ENCODE peak calls at places on chromosomes 5 and 9, in seven cellular contexts. One of them, this sample, is unnamed.
A peak's percentile ranks its signal among the peaks of the same experiment; 100 is the strongest.

GRCh38 chr9:1941989-1942388 is 73.2 kb upstream of the SMARCA2 start:
- DNase-seq in prostate gland: no peak
- DNase-seq in SK-N-SH: no peak
- DNase-seq in transverse colon: no peak
- DNase-seq in HCT116: no peak
- DNase-seq in GM23338: peak; percentile 39
- DNase-seq in sigmoid colon: no peak
- DNase-seq in this sample: no peak

GRCh38 chr5:118007262-118007661 is 981.1 kb downstream of the DTWD2 start:
- DNase-seq in GM23338: no peak
- DNase-seq in prostate gland: no peak
- DNase-seq in transverse colon: no peak
- DNase-seq in sigmoid colon: no peak
- DNase-seq in HCT116: no peak
- DNase-seq in SK-N-SH: no peak
- DNase-seq in this sample: no peak

GRCh38 chr9:98248737-98249474 is 6.5 kb downstream of the TBC1D2 start:
- DNase-seq in GM23338: no peak
- DNase-seq in SK-N-SH: no peak
- DNase-seq in transverse colon: peak; percentile 86
- DNase-seq in prostate gland: peak; percentile 90
- DNase-seq in sigmoid colon: peak; percentile 78
- DNase-seq in HCT116: no peak
- DNase-seq in this sample: no peak

GRCh38 chr9:36489453-36489852 is 83.2 kb upstream of the MELK start:
- DNase-seq in sigmoid colon: no peak
- DNase-seq in transverse colon: no peak
- DNase-seq in prostate gland: no peak
- DNase-seq in GM23338: peak; percentile 54
- DNase-seq in HCT116: no peak
- DNase-seq in SK-N-SH: no peak
- DNase-seq in this sample: no peak

GRCh38 chr5:141101059-141101458 is 786 bp downstream of the PCDHB3 start:
- DNase-seq in GM23338: peak; percentile 38
- DNase-seq in SK-N-SH: peak; percentile 46
- DNase-seq in sigmoid colon: no peak
- DNase-seq in prostate gland: no peak
- DNase-seq in HCT116: no peak
- DNase-seq in transverse colon: no peak
- DNase-seq in this sample: no peak

GRCh38 chr9:19232830-19233194 is 2.3 kb downstream of the DENND4C start:
- DNase-seq in transverse colon: no peak
- DNase-seq in GM23338: no peak
- DNase-seq in HCT116: no peak
- DNase-seq in SK-N-SH: peak; percentile 21
- DNase-seq in sigmoid colon: no peak
- DNase-seq in prostate gland: no peak
- DNase-seq in this sample: no peak

GRCh38 chr9:99004717-99005460 is 61.2 kb downstream of the COL15A1 start:
- DNase-seq in GM23338: no peak
- DNase-seq in HCT116: no peak
- DNase-seq in transverse colon: no peak
- DNase-seq in SK-N-SH: no peak
- DNase-seq in sigmoid colon: no peak
- DNase-seq in prostate gland: no peak
- DNase-seq in this sample: peak; percentile 77

GRCh38 chr5:133489632-133490031 is 122.7 kb downstream of the FSTL4 start:
- DNase-seq in GM23338: no peak
- DNase-seq in sigmoid colon: no peak
- DNase-seq in HCT116: peak; percentile 47
- DNase-seq in prostate gland: no peak
- DNase-seq in transverse colon: no peak
- DNase-seq in SK-N-SH: no peak
- DNase-seq in this sample: no peak

GRCh38 chr5:103474671-103475070 is 87.9 kb downstream of the NUDT12 start:
- DNase-seq in transverse colon: no peak
- DNase-seq in sigmoid colon: no peak
- DNase-seq in prostate gland: no peak
- DNase-seq in GM23338: no peak
- DNase-seq in HCT116: no peak
- DNase-seq in SK-N-SH: no peak
- DNase-seq in this sample: no peak

GRCh38 chr9:81264516-81264915 is 424.8 kb downstream of the TLE1 start:
- DNase-seq in transverse colon: no peak
- DNase-seq in prostate gland: no peak
- DNase-seq in sigmoid colon: no peak
- DNase-seq in SK-N-SH: peak; percentile 58
- DNase-seq in GM23338: no peak
- DNase-seq in HCT116: no peak
- DNase-seq in this sample: no peak

GRCh38 chr5:155514105-155514563 is 500.6 kb downstream of the KIF4B start:
- DNase-seq in sigmoid colon: no peak
- DNase-seq in prostate gland: no peak
- DNase-seq in SK-N-SH: no peak
- DNase-seq in HCT116: no peak
- DNase-seq in GM23338: no peak
- DNase-seq in transverse colon: no peak
- DNase-seq in this sample: no peak

GRCh38 chr5:178234753-178235599 is 2.4 kb upstream of the PHYKPL start:
- DNase-seq in transverse colon: peak; percentile 84
- DNase-seq in prostate gland: peak; percentile 57
- DNase-seq in GM23338: peak; percentile 91
- DNase-seq in sigmoid colon: peak; percentile 79
- DNase-seq in HCT116: peak; percentile 70
- DNase-seq in SK-N-SH: peak; percentile 89
- DNase-seq in this sample: no peak

GRCh38 chr5:378301-378891 is 56.9 kb downstream of the AHRR start:
- DNase-seq in SK-N-SH: peak; percentile 4
- DNase-seq in transverse colon: peak; percentile 4
- DNase-seq in HCT116: no peak
- DNase-seq in sigmoid colon: peak; percentile 33
- DNase-seq in GM23338: no peak
- DNase-seq in prostate gland: no peak
- DNase-seq in this sample: peak; percentile 49

GRCh38 chr5:42641321-42642005 is 115.2 kb upstream of the CCDC152 start:
- DNase-seq in prostate gland: no peak
- DNase-seq in sigmoid colon: no peak
- DNase-seq in HCT116: no peak
- DNase-seq in GM23338: no peak
- DNase-seq in transverse colon: no peak
- DNase-seq in SK-N-SH: no peak
- DNase-seq in this sample: no peak

GRCh38 chr9:91481971-91482370 is 58.3 kb upstream of the NFIL3 start:
- DNase-seq in HCT116: no peak
- DNase-seq in prostate gland: no peak
- DNase-seq in SK-N-SH: no peak
- DNase-seq in sigmoid colon: no peak
- DNase-seq in transverse colon: no peak
- DNase-seq in GM23338: no peak
- DNase-seq in this sample: no peak

GRCh38 chr5:54758038-54758437 is 227.4 kb downstream of the ESM1 start:
- DNase-seq in prostate gland: no peak
- DNase-seq in SK-N-SH: no peak
- DNase-seq in transverse colon: no peak
- DNase-seq in GM23338: no peak
- DNase-seq in sigmoid colon: no peak
- DNase-seq in HCT116: no peak
- DNase-seq in this sample: no peak

GRCh38 chr9:30757723-30758122 is 1626.7 kb upstream of the ACO1 start:
- DNase-seq in prostate gland: no peak
- DNase-seq in transverse colon: no peak
- DNase-seq in GM23338: no peak
- DNase-seq in SK-N-SH: no peak
- DNase-seq in sigmoid colon: peak; percentile 54
- DNase-seq in HCT116: no peak
- DNase-seq in this sample: no peak

GRCh38 chr9:82893549-82893948 is 169.4 kb downstream of the RASEF start:
- DNase-seq in sigmoid colon: no peak
- DNase-seq in prostate gland: no peak
- DNase-seq in transverse colon: no peak
- DNase-seq in GM23338: no peak
- DNase-seq in HCT116: no peak
- DNase-seq in SK-N-SH: no peak
- DNase-seq in this sample: no peak

GRCh38 chr9:105697871-105698270 is 3.5 kb downstream of the TMEM38B start:
- DNase-seq in sigmoid colon: no peak
- DNase-seq in HCT116: no peak
- DNase-seq in prostate gland: no peak
- DNase-seq in SK-N-SH: no peak
- DNase-seq in GM23338: no peak
- DNase-seq in transverse colon: no peak
- DNase-seq in this sample: no peak

GRCh38 chr9:109277451-109277850 is 43.4 kb downstream of the EPB41L4B start:
- DNase-seq in HCT116: no peak
- DNase-seq in prostate gland: no peak
- DNase-seq in GM23338: no peak
- DNase-seq in SK-N-SH: no peak
- DNase-seq in sigmoid colon: no peak
- DNase-seq in transverse colon: peak; percentile 20
- DNase-seq in this sample: no peak

GRCh38 chr5:69484891-69485290 is 7.7 kb upstream of the OCLN start:
- DNase-seq in sigmoid colon: no peak
- DNase-seq in SK-N-SH: no peak
- DNase-seq in transverse colon: no peak
- DNase-seq in GM23338: no peak
- DNase-seq in prostate gland: no peak
- DNase-seq in HCT116: no peak
- DNase-seq in this sample: no peak

GRCh38 chr5:72955768-72956323 is at the start of gene FCHO2:
- DNase-seq in HCT116: peak; percentile 94
- DNase-seq in prostate gland: peak; percentile 98
- DNase-seq in SK-N-SH: peak; percentile 99
- DNase-seq in sigmoid colon: peak; percentile 99
- DNase-seq in GM23338: peak; percentile 98
- DNase-seq in transverse colon: peak; percentile 99
- DNase-seq in this sample: peak; percentile 97

GRCh38 chr9:84744195-84744594 is 74.7 kb downstream of the NTRK2 start:
- DNase-seq in prostate gland: no peak
- DNase-seq in transverse colon: no peak
- DNase-seq in SK-N-SH: no peak
- DNase-seq in sigmoid colon: no peak
- DNase-seq in HCT116: no peak
- DNase-seq in GM23338: no peak
- DNase-seq in this sample: no peak

GRCh38 chr5:143008032-143008431 is 237.9 kb downstream of the ARHGAP26 start:
- DNase-seq in SK-N-SH: no peak
- DNase-seq in HCT116: no peak
- DNase-seq in transverse colon: no peak
- DNase-seq in GM23338: no peak
- DNase-seq in sigmoid colon: no peak
- DNase-seq in prostate gland: no peak
- DNase-seq in this sample: no peak
- H3K4me1 ChIP-seq in SK-N-SH: no peaks in the 10 kb centered on the region
- H3K4me1 ChIP-seq in HCT116: peaks cover 17% of the 10 kb centered on the region
- H3K4me1 ChIP-seq in transverse colon: peaks cover 2% of the 10 kb centered on the region
- H3K4me1 ChIP-seq in GM23338: no peaks in the 10 kb centered on the region
- H3K4me1 ChIP-seq in sigmoid colon: no peaks in the 10 kb centered on the region
- H3K4me1 ChIP-seq in prostate gland: no peaks in the 10 kb centered on the region
- H3K4me1 ChIP-seq in this sample: peaks cover 18% of the 10 kb centered on the region

DNA sequence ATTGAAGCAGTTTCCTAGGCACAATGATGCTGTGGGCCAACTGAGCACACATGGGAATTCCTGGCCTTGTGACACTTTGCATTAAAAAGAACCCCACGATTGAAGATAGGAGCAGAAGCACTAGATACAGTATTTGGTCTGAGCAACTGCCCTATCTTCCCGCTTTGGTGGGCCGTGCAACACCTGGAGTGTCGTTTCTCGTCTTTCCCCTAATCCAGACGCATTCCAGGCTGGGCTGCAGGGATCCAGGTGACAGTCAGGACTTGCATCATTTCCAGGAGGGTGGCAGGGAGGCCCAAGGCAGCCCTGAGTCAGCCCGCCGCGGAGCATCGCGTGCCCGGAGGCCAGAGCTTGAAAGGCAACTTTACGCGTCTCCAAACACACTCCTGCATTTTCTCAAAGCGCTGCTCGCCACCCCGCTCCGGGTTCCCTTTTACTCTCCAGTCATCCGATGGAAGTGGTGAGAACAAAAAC is 719 bp upstream of the STC2 start:
- DNase-seq in prostate gland: no peak
- DNase-seq in SK-N-SH: no peak
- DNase-seq in sigmoid colon: no peak
- DNase-seq in transverse colon: no peak
- DNase-seq in HCT116: peak; percentile 54
- DNase-seq in GM23338: peak; percentile 78
- DNase-seq in this sample: no peak
- TF ChIP-seq POLR2AphosphoS5 in prostate gland: no peak
- TF ChIP-seq POLR2AphosphoS5 in SK-N-SH: no peak
- TF ChIP-seq POLR2AphosphoS5 in sigmoid colon: no peak
- TF ChIP-seq POLR2AphosphoS5 in transverse colon: no peak
- TF ChIP-seq POLR2AphosphoS5 in HCT116: peak; percentile 47
- TF ChIP-seq POLR2AphosphoS5 in GM23338: no peak
- TF ChIP-seq POLR2AphosphoS5 in this sample: no peak

DNA sequence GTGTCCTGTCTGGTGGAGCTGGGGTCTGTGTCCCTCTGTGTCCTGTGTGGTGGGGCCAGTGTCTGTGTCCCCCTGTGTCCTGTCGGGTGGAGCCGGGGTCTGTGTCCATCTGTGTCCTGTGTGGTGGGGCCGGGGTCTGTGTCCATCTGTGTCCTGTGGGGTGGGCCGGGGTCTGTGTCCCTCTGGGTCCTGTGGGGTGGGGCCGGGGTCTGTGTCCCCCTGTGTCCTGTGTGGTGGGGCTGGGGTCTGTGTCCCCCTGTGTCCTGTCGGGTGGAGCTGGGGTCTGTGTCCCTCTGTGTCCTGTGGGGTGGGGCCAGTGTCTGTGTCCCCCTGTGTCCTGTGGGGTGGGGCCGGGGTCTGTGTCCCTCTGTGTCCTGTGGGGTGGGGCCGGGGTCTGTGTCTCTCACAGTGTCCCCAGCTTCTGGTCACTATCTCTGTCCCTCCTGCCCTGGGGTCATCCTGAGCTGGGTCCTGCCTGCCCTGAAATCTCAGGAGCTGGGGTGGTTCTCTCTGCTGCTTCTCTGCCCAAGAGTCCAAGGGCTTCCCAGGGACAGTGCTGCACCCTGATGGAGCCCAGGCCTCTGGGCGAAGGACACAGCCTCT is 131.2 kb downstream of the RXRA start:
- DNase-seq in prostate gland: no peak
- DNase-seq in GM23338: no peak
- DNase-seq in transverse colon: no peak
- DNase-seq in sigmoid colon: no peak
- DNase-seq in SK-N-SH: no peak
- DNase-seq in HCT116: no peak
- DNase-seq in this sample: no peak
- H3K27ac ChIP-seq in prostate gland: no peak overlapping the region
- H3K27ac ChIP-seq in GM23338: no peak overlapping the region
- H3K27ac ChIP-seq in transverse colon: peak overlapping the region; percentile 89
- H3K27ac ChIP-seq in sigmoid colon: peak overlapping the region; percentile 89
- H3K27ac ChIP-seq in SK-N-SH: peak overlapping the region; percentile 47
- H3K27ac ChIP-seq in HCT116: peak overlapping the region; percentile 6
- H3K27ac ChIP-seq in this sample: peak overlapping the region; percentile 97

DNA sequence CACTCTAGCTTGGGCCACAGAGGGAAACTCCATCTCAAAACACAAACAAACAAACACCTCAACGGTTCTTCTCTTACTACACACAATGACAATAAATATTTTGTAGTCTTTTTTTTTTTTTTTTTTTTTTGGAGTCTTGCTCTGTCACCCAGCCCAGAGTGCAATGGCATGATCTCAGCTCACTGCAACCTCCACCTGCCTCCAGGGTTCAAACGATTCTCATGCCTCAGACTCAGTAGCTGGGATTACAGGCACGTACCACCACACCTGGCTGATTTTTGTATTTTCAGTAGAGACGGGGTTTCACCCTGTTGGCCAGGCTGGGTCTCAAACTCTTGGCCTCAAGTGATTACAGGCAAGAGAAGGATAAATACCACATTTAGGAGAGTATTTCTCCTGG is 30.1 kb downstream of the ERGIC1 start:
- DNase-seq in SK-N-SH: no peak
- DNase-seq in sigmoid colon: no peak
- DNase-seq in GM23338: no peak
- DNase-seq in HCT116: no peak
- DNase-seq in transverse colon: no peak
- DNase-seq in prostate gland: no peak
- DNase-seq in this sample: no peak
- H3K4me1 ChIP-seq in SK-N-SH: peaks cover 20% of the 10 kb centered on the region
- H3K4me1 ChIP-seq in sigmoid colon: no peaks in the 10 kb centered on the region
- H3K4me1 ChIP-seq in GM23338: peaks cover 44% of the 10 kb centered on the region
- H3K4me1 ChIP-seq in HCT116: peaks cover 37% of the 10 kb centered on the region
- H3K4me1 ChIP-seq in transverse colon: peaks cover 46% of the 10 kb centered on the region
- H3K4me1 ChIP-seq in prostate gland: peaks cover 25% of the 10 kb centered on the region
- H3K4me1 ChIP-seq in this sample: peaks cover 83% of the 10 kb centered on the region

This sample was measured in vagina.